ENCODE peak calls at places on chromosomes 7 and 10, in five cellular contexts. G, O, Y, H and U are unnamed samples.

GRCh38 chr7:50202052-50202555 is 102.4 kb upstream of the IKZF1 start:
- DNase-seq in G (no peak), O (no peak), Y (no peak), H (no peak), U (no peak)

GRCh38 chr7:95263803-95264202 is 60.5 kb downstream of the PON1 start:
- DNase-seq in G (no peak), O (no peak), Y (no peak), H (no peak), U (no peak)

GRCh38 chr10:60828489-60828852 is 50.2 kb downstream of the CDK1 start:
- DNase-seq in G (no peak), O (no peak), Y (no peak), H (no peak), U (no peak)

GRCh38 chr7:568681-569035 is 49.0 kb upstream of the PDGFA start:
- DNase-seq in G (no peak), O (no peak), Y (no peak), H (peak; percentile 83), U (no peak)

GRCh38 chr10:96321822-96322221 is 17.6 kb downstream of the DNTT start:
- DNase-seq in G (no peak), O (no peak), Y (no peak), H (no peak), U (no peak)

GRCh38 chr10:132977076-132977475 is 34.7 kb upstream of the CFAP46 start:
- DNase-seq in G (peak; percentile 33), O (no peak), Y (no peak), H (peak; percentile 68), U (no peak)

GRCh38 chr7:18590744-18591340 is 95.3 kb downstream of the HDAC9 start:
- DNase-seq in G (no peak), O (no peak), Y (no peak), H (no peak), U (no peak)

GRCh38 chr10:47291682-47292081 is 8.3 kb upstream of the GDF10 start:
- DNase-seq in G (no peak), O (no peak), Y (peak; percentile 29), H (no peak), U (no peak)

GRCh38 chr7:8637322-8637721 is 203.9 kb downstream of the NXPH1 start:
- DNase-seq in G (no peak), O (no peak), Y (no peak), H (no peak), U (no peak)

GRCh38 chr7:130910949-130911944 is 177.2 kb upstream of the KLF14 start:
- DNase-seq in G (no peak), O (no peak), Y (peak; percentile 27), H (no peak), U (no peak)

GRCh38 chr10:114507449-114507848 is 103.1 kb upstream of the AFAP1L2 start:
- DNase-seq in G (no peak), O (no peak), Y (no peak), H (peak; percentile 83), U (peak; percentile 84)

GRCh38 chr10:36555036-36555435 is 570.4 kb upstream of the ANKRD30A start:
- DNase-seq in G (no peak), O (no peak), Y (no peak), H (no peak), U (no peak)

GRCh38 chr10:132001238-132001977 is 19.7 kb upstream of the BNIP3 start:
- DNase-seq in G (no peak), O (no peak), Y (no peak), H (no peak), U (no peak)

GRCh38 chr10:125865120-125865519 is 16.0 kb downstream of the DHX32 start:
- DNase-seq in G (no peak), O (no peak), Y (no peak), H (no peak), U (no peak)

GRCh38 chr7:99030951-99031350 is 113.0 kb downstream of the SMURF1 start:
- DNase-seq in G (no peak), O (no peak), Y (no peak), H (no peak), U (no peak)
- H3K27ac ChIP-seq in G (peak overlapping the region; percentile 23), O (peak overlapping the region; percentile 91), Y (no peak overlapping the region), H (peak overlapping the region; percentile 56), U (peak overlapping the region; percentile 79)

GRCh38 chr7:151168022-151168786 is 710 bp upstream of the GBX1 start:
- DNase-seq in G (no peak), O (no peak), Y (peak; percentile 73), H (peak; percentile 93), U (no peak)
- H3K4me3 ChIP-seq in G (peak overlapping the region; percentile 24), O (peak overlapping the region; percentile 70), Y (peak overlapping the region; percentile 45), H (peak overlapping the region; percentile 16), U (peak overlapping the region; percentile 37)

GRCh38 chr7:29290829-29291228 is 96.3 kb downstream of the CHN2 start:
- DNase-seq in G (no peak), O (no peak), Y (no peak), H (no peak), U (no peak)
- H3K27ac ChIP-seq in G (peak overlapping the region; percentile 93), O (no peak overlapping the region), Y (no peak overlapping the region), H (no peak overlapping the region), U (no peak overlapping the region)

GRCh38 chr10:93068411-93069244 is 5.1 kb upstream of the CYP26A1 start:
- DNase-seq in G (no peak), O (no peak), Y (no peak), H (peak; percentile 83), U (no peak)
- H3K4me3 ChIP-seq in G (no peak overlapping the region), O (peak overlapping the region; percentile 38), Y (no peak overlapping the region), H (no peak overlapping the region), U (peak overlapping the region; percentile 31)